ENCODE peak calls at places on chromosomes 6 and 20, in six cellular contexts. F, I, B, X, S and L are unnamed samples.

GRCh38 chr6:157227202-157228166 is 95.8 kb downstream of the TMEM242 start:
- DNase-seq in B (no peak), I (no peak), X (no peak), S (no peak), F (no peak), L (no peak)

GRCh38 chr6:116475151-116475550 is 14.0 kb downstream of the CALHM6 start:
- DNase-seq in B (no peak), I (no peak), S (no peak), X (no peak), F (no peak), L (no peak)

GRCh38 chr20:43963872-43964791 is 49.5 kb downstream of the TOX2 start:
- DNase-seq in I (no peak), X (peak; percentile 44), F (peak; percentile 44), B (peak; percentile 66), S (no peak), L (peak; percentile 94)

GRCh38 chr20:31691646-31692275 is 30.9 kb downstream of the BCL2L1 start:
- DNase-seq in I (no peak), X (no peak), B (no peak), S (no peak), F (peak; percentile 84), L (peak; percentile 33)

GRCh38 chr6:12419626-12420272 is 129.6 kb downstream of the EDN1 start:
- DNase-seq in B (no peak), F (no peak), X (no peak), I (no peak), S (no peak), L (no peak)

GRCh38 chr6:145544031-145544430 is 191.3 kb downstream of the EPM2A start:
- DNase-seq in F (peak; percentile 95), I (no peak), S (peak; percentile 68), B (no peak), X (peak; percentile 23), L (peak; percentile 58)

GRCh38 chr6:140320081-140320798 is 945.8 kb upstream of the CITED2 start:
- DNase-seq in F (peak; percentile 27), I (no peak), B (no peak), X (no peak), S (peak; percentile 4), L (no peak)

GRCh38 chr6:155120034-155120433 is 124.9 kb downstream of the TIAM2 start:
- DNase-seq in B (no peak), S (no peak), X (no peak), I (no peak), F (peak; percentile 92), L (no peak)

GRCh38 chr6:116386581-116387299 is 16.0 kb downstream of the DSE start:
- DNase-seq in I (no peak), F (peak; percentile 84), B (no peak), S (no peak), X (no peak), L (no peak)

GRCh38 chr6:41652876-41653641 is 14.8 kb downstream of the MDFI start:
- DNase-seq in I (peak; percentile 59), X (no peak), F (no peak), S (no peak), B (no peak), L (no peak)

GRCh38 chr6:3748726-3749389 is 2.7 kb downstream of the PXDC1 start:
- DNase-seq in F (no peak), S (no peak), I (no peak), X (no peak), B (no peak), L (no peak)

GRCh38 chr6:132314432-132314831 is 86.8 kb downstream of the MOXD1 start:
- DNase-seq in I (no peak), X (no peak), F (no peak), S (no peak), B (no peak), L (no peak)

GRCh38 chr6:124854338-124854922 is 107.8 kb upstream of the RNF217 start:
- DNase-seq in B (no peak), I (no peak), X (no peak), S (no peak), F (no peak), L (no peak)

GRCh38 chr6:116847234-116847633 is 18.4 kb upstream of the GPRC6A start:
- DNase-seq in F (peak; percentile 24), X (no peak), B (no peak), S (no peak), I (no peak), L (peak; percentile 30)

GRCh38 chr6:104540743-104541142 is 319.0 kb downstream of the HACE1 start:
- DNase-seq in I (no peak), F (peak; percentile 90), S (no peak), B (no peak), X (no peak), L (peak; percentile 83)

DNA sequence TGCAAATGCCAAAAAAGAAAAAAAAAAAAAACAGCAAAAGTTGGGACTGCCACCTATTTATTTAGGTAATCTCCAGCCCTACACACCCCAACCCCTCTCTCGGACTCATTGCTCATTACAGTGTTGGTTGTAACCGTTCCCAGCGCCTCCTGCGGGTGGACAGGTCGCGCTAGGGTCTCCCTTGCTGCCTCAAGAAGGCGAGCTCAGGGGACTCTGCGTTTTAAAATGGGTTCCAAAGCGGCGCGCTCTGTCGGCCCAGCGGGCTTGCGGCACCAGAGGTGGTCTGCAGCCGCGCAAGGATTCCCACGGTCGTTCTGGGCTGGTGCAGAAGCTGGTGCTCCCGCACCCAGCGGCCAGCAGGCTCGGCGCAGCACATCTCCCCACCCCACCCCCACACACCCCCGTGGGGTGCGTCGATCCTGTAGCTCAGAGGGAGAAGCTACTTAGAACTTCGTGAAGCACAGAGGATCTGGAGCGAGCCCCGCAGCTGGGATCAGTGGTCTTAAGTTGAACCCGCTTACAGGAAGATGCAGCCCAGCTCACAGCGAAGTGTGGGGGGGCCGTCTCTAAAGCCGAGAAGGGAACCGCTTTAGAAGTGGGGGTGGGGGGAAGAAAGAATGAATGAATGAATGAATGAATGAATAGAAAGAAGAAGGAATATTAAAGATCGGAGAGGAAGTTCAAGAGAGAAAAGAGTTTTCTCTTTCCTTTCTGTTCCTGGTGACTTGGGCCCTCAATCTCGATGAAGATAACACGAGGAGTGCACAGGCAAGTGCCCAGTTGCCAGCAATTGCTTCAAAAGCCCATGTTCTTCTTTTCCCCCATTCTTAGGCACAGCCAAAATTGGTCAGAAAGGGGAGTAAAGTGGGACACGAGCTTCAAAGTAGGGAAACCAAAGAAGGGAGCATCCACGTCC is 766 bp downstream of the TFAP2A start:
- DNase-seq in S (no peak), B (no peak), F (no peak), I (no peak), X (no peak), L (no peak)
- TF ChIP-seq CTCF in S (no peak), B (no peak), F (no peak), I (no peak), X (no peak), L (peak; percentile 5)

GRCh38 chr20:62830251-62830650 is 13.4 kb downstream of the COL9A3 start:
- DNase-seq in I (no peak), F (no peak), X (no peak), S (no peak), B (no peak), L (no peak)

GRCh38 chr20:62831361-62831788 is 14.5 kb downstream of the COL9A3 start:
- DNase-seq in B (no peak), I (no peak), S (no peak), F (no peak), X (no peak), L (no peak)

GRCh38 chr20:62831854-62832211 is 15.0 kb downstream of the COL9A3 start:
- DNase-seq in B (no peak), F (no peak), X (no peak), S (no peak), I (no peak), L (no peak)

GRCh38 chr20:62829231-62830230 is 12.7 kb downstream of the COL9A3 start:
- DNase-seq in X (no peak), S (no peak), B (no peak), F (no peak), I (no peak), L (no peak)

GRCh38 chr20:62830821-62831220 is 14.0 kb downstream of the COL9A3 start:
- DNase-seq in X (no peak), S (no peak), B (no peak), I (no peak), F (no peak), L (no peak)
- H3K27ac ChIP-seq in X (no peak overlapping the region), S (no peak overlapping the region), B (no peak overlapping the region), I (no peak overlapping the region), F (no peak overlapping the region), L (no peak overlapping the region)

DNA sequence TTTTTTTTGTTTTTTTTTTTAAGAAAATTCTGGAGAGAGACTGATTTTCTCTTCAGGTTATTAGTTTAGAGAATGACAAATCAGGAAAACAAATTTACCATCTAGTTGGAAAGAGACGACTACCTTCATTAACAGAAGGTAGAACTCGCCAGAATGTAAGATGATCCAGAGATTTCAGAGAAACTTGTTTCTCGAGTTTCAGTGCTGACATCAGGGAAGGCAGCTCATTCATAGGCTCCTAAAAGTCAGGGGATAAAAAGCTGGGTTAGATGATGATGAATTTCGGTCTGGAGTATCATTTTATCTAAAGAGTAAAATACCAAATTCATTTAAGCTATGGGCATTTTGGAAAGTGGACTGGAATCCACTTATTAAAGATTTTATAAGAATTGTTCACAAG is 27.9 kb downstream of the ZNF334 start:
- DNase-seq in X (no peak), S (no peak), F (no peak), I (no peak), B (no peak), L (no peak)
- H3K27me3 ChIP-seq in X (no peaks in the 10 kb centered on the region), S (peaks cover 6% of the 10 kb centered on the region), F (no peaks in the 10 kb centered on the region), I (peaks cover 3% of the 10 kb centered on the region), B (no peaks in the 10 kb centered on the region), L (no peaks in the 10 kb centered on the region)

GRCh38 chr20:23088891-23089290 is 2.8 kb upstream of the CD93 start:
- DNase-seq in F (no peak), I (no peak), B (no peak), S (no peak), X (no peak), L (no peak)

GRCh38 chr20:23091741-23092408 is 5.8 kb upstream of the CD93 start:
- DNase-seq in I (no peak), F (no peak), X (no peak), B (peak; percentile 49), S (no peak), L (no peak)

GRCh38 chr20:23087587-23088275 is 1.6 kb upstream of the CD93 start:
- DNase-seq in B (no peak), I (peak; percentile 61), F (no peak), X (no peak), S (no peak), L (no peak)

GRCh38 chr20:23092409-23092756 is 6.3 kb upstream of the CD93 start:
- DNase-seq in X (no peak), B (peak; percentile 36), I (no peak), S (no peak), F (peak; percentile 43), L (peak; percentile 37)

DNA sequence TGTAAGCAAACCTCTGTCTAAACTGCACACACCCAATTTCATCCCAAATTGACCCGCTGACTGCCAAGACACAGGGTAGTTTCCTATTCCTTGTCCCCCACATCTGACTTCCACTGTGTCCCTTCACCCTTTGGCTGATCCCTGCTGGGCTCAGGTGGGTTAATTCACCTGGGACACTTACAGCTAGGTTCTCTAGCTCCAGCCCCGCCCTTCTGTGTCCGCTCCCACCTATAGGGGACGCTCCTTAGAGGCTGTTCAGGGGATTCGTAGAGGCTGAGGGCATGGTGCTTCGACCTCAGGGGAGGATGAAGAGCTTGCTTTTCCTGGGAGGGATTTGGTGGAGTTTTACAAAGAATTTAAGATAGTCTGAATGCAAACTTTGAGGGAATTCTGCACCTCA is 4.0 kb upstream of the CD93 start:
- DNase-seq in B (no peak), X (no peak), F (no peak), S (no peak), I (no peak), L (no peak)
- TF ChIP-seq CTCF in B (no peak), X (no peak), F (no peak), S (no peak), I (no peak), L (no peak)

GRCh38 chr6:10659697-10660348 is 34.6 kb downstream of the C6orf52 start:
- DNase-seq in I (peak; percentile 45), F (no peak), X (no peak), B (no peak), S (no peak), L (peak; percentile 6)
- H3K27ac ChIP-seq in I (no peak overlapping the region), F (no peak overlapping the region), X (no peak overlapping the region), B (peak overlapping the region; percentile 18), S (peak overlapping the region; percentile 47), L (no peak overlapping the region)